ENCODE peak calls at places on chromosomes 4 and X, in seven cellular contexts. N is Caki2; P is GM12864; R is stimulated activated CD8-positive, alpha-beta memory T cell treated with anti-CD3 and anti-CD28 coated beads, Interleukin-12 subunit alpha, Interleukin-12 subunit beta, amount 100 ng/mL, for 4 hours; E is GM23248; G is NCI-H345; Z is GM04504. U is an unnamed sample.

GRCh38 chr4:153344131-153345010 is at the start of gene MND1:
- DNase-seq in N (peak), P (peak), R (peak), E (peak), G (peak), Z (peak), U (peak)

GRCh38 chr4:39045791-39046221 is 13.6 kb upstream of the TMEM156 start:
- DNase-seq in N (peak), P (no peak), R (no peak), E (peak), G (no peak), Z (no peak), U (peak)

GRCh38 chr4:101346312-101346561 is 1.1 kb downstream of the PPP3CA start:
- DNase-seq in N (no peak), P (no peak), R (peak), E (no peak), G (no peak), Z (no peak), U (no peak)

GRCh38 chr4:113394730-113395530 is 345.5 kb downstream of the ANK2 start:
- DNase-seq in N (peak), P (peak), R (peak), E (peak), G (peak), Z (peak), U (peak)

GRCh38 chr4:152738812-152739211 is 40.7 kb downstream of the TIGD4 start:
- DNase-seq in N (no peak), P (no peak), R (no peak), E (peak), G (no peak), Z (no peak), U (peak)

GRCh38 chrX:35726176-35726575 is 72.0 kb upstream of the MAGEB16 start:
- DNase-seq in N (no peak), P (no peak), R (no peak), E (peak), G (no peak), Z (peak), U (peak)

GRCh38 chr4:177220376-177220775 is 89.3 kb upstream of the NEIL3 start:
- DNase-seq in N (no peak), P (no peak), R (no peak), E (peak), G (no peak), Z (no peak), U (peak)

GRCh38 chr4:141339386-141339785 is 118.7 kb downstream of the ZNF330 start:
- DNase-seq in N (no peak), P (no peak), R (no peak), E (no peak), G (no peak), Z (no peak), U (no peak)

GRCh38 chr4:31054295-31054694 is 334.1 kb downstream of the PCDH7 start:
- DNase-seq in N (no peak), P (no peak), R (no peak), E (no peak), G (no peak), Z (no peak), U (no peak)

GRCh38 chr4:91113130-91113706 is 986.0 kb downstream of the CCSER1 start:
- DNase-seq in N (peak), P (no peak), R (no peak), E (peak), G (peak), Z (no peak), U (peak)

GRCh38 chrX:122517781-122518180 is 666.3 kb upstream of the GRIA3 start:
- DNase-seq in N (peak), P (no peak), R (no peak), E (peak), G (no peak), Z (no peak), U (peak)

GRCh38 chrX:129522184-129523059 is 868 bp downstream of the SMARCA1 start:
- DNase-seq in N (peak), P (no peak), R (no peak), E (peak), G (peak), Z (no peak), U (peak)

GRCh38 chrX:13051529-13052172 is 7.2 kb upstream of the FAM9C start:
- DNase-seq in N (no peak), P (peak), R (no peak), E (no peak), G (no peak), Z (no peak), U (no peak)

GRCh38 chr4:10272511-10272910 is 155.9 kb upstream of the WDR1 start:
- DNase-seq in N (no peak), P (no peak), R (no peak), E (no peak), G (no peak), Z (no peak), U (no peak)

GRCh38 chr4:94974773-94975172 is 217.0 kb downstream of the BMPR1B start:
- DNase-seq in N (no peak), P (no peak), R (no peak), E (peak), G (no peak), Z (peak), U (peak)

GRCh38 chr4:27714073-27714472 is 853.4 kb downstream of the STIM2 start:
- DNase-seq in N (no peak), P (no peak), R (no peak), E (no peak), G (peak), Z (no peak), U (peak)

GRCh38 chr4:22736912-22737311 is 44.2 kb downstream of the GBA3 start:
- DNase-seq in N (no peak), P (no peak), R (no peak), E (no peak), G (no peak), Z (no peak), U (no peak)

U was measured in IMR-90.